ENCODE peak calls at places on chromosome 2, in nine cellular contexts. V is tibial artery, Z is fibroblast of lung, D is uterus, L is adrenal gland, Y is stomach, H is body of pancreas, G is PC-9, Q is IMR-90. E is an unnamed sample.

GRCh38 chr2:16104345-16105177 is 164.2 kb downstream of the MYCN start:
- DNase-seq in G (no peak), V (no peak), Q (no peak), Y (no peak), D (no peak), L (no peak), Z (no peak), H (no peak), E (peak; percentile 24)

GRCh38 chr2:187390891-187391290 is 57.2 kb downstream of the CALCRL start:
- DNase-seq in D (no peak), Y (no peak), Q (peak; percentile 87), L (no peak), H (no peak), V (no peak), G (peak; percentile 1), Z (peak; percentile 91), E (no peak)

GRCh38 chr2:2762898-2763287 is 431.8 kb upstream of the MYT1L start:
- DNase-seq in V (no peak), D (no peak), Y (no peak), G (no peak), Z (no peak), H (no peak), Q (no peak), L (no peak), E (no peak)

GRCh38 chr2:31359229-31359628 is 55.3 kb downstream of the XDH start:
- DNase-seq in L (no peak), Z (no peak), D (no peak), V (no peak), Q (no peak), G (no peak), H (no peak), Y (no peak), E (no peak)

GRCh38 chr2:171521361-171522056 is 765 bp upstream of the CYBRD1 start:
- DNase-seq in D (no peak), V (no peak), Z (no peak), G (no peak), Y (no peak), H (no peak), L (no peak), Q (no peak), E (no peak)

GRCh38 chr2:37232131-37232933 is 874 bp downstream of the NDUFAF7 start:
- DNase-seq in Q (peak; percentile 27), Y (no peak), D (no peak), L (peak; percentile 62), V (peak; percentile 64), H (peak; percentile 15), Z (peak; percentile 76), G (no peak), E (no peak)

GRCh38 chr2:28414583-28414982 is 21.9 kb downstream of the FOSL2 start:
- DNase-seq in Y (no peak), V (no peak), Q (no peak), D (no peak), Z (no peak), G (no peak), H (no peak), L (peak; percentile 36), E (no peak)

GRCh38 chr2:121247534-121247933 is 37.5 kb downstream of the TFCP2L1 start:
- DNase-seq in H (no peak), Q (no peak), Y (no peak), G (no peak), D (no peak), Z (no peak), V (no peak), L (no peak), E (no peak)

GRCh38 chr2:69521747-69522146 is 84.5 kb upstream of the NFU1 start:
- DNase-seq in Z (no peak), H (no peak), L (no peak), Y (no peak), G (no peak), Q (no peak), D (no peak), V (no peak), E (no peak)

GRCh38 chr2:69524799-69525198 is 87.6 kb upstream of the NFU1 start:
- DNase-seq in Q (no peak), H (no peak), V (no peak), Y (no peak), G (no peak), D (no peak), L (no peak), Z (no peak), E (peak; percentile 84)

GRCh38 chr2:69531186-69531585 is 94.0 kb upstream of the NFU1 start:
- DNase-seq in Q (no peak), Z (no peak), H (no peak), L (no peak), D (no peak), Y (no peak), G (no peak), V (no peak), E (no peak)

GRCh38 chr2:69525261-69525660 is 88.0 kb upstream of the NFU1 start:
- DNase-seq in Z (peak; percentile 78), V (no peak), L (no peak), Y (no peak), G (no peak), Q (peak; percentile 71), H (no peak), D (no peak), E (no peak)
- H3K36me3 ChIP-seq in Z (peaks cover 13% of the 10 kb centered on the region), V (peaks cover 62% of the 10 kb centered on the region), L (no peaks in the 10 kb centered on the region), Y (peaks cover 100% of the 10 kb centered on the region), G (peaks cover 44% of the 10 kb centered on the region), Q (peaks cover 44% of the 10 kb centered on the region), H (peaks cover 5% of the 10 kb centered on the region), D (no peaks in the 10 kb centered on the region), E (no peaks in the 10 kb centered on the region)

GRCh38 chr2:196130039-196130825 is 41.1 kb downstream of the STK17B start:
- DNase-seq in V (no peak), Z (no peak), D (no peak), G (no peak), H (no peak), Q (no peak), L (no peak), Y (no peak), E (no peak)

GRCh38 chr2:196131949-196132925 is 39.1 kb downstream of the STK17B start:
- DNase-seq in G (no peak), V (no peak), H (no peak), L (no peak), Q (peak; percentile 25), Y (no peak), Z (peak; percentile 43), D (no peak), E (no peak)

GRCh38 chr2:196136151-196136550 is 35.2 kb downstream of the STK17B start:
- DNase-seq in Q (no peak), G (no peak), D (no peak), V (no peak), L (no peak), H (no peak), Y (no peak), Z (peak; percentile 37), E (no peak)

GRCh38 chr2:196128749-196129148 is 42.6 kb downstream of the STK17B start:
- DNase-seq in L (no peak), G (no peak), D (no peak), V (no peak), H (no peak), Y (no peak), Q (no peak), Z (no peak), E (no peak)

DNA sequence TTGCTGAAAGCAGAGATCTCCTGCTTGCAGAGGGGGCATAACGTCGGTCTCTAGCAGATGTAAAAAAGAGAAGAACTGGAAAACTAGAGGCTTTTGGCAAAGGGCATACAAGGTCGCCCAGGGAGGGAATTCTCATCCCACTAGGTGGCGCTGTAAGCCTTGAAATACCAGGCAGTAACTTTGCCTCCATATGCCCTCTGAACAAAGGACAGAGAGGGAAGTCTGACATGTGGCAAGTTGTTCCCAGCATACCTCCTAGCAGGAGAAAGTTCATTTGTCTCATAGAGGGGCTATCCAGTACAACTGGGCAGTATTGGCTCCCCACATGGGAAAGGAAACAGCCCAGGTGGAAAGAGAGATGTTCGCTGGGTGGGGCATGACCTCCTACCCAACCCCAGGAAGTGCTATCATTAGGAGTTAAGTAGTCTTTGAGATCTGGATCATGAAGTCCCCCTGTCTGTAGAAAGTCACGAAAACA is 40.0 kb downstream of the STK17B start:
- DNase-seq in L (peak; percentile 24), H (no peak), G (peak; percentile 25), V (no peak), Y (peak; percentile 48), Q (peak; percentile 44), Z (peak; percentile 25), D (no peak), E (peak; percentile 88)
- H3K9me3 ChIP-seq in L (no peaks in the 10 kb centered on the region), H (peaks cover 44% of the 10 kb centered on the region), G (peaks cover 4% of the 10 kb centered on the region), V (no peaks in the 10 kb centered on the region), Y (peaks cover 34% of the 10 kb centered on the region), Q (peaks cover 34% of the 10 kb centered on the region), Z (no peaks in the 10 kb centered on the region), D (peaks cover 28% of the 10 kb centered on the region), E (no peaks in the 10 kb centered on the region)

GRCh38 chr2:235054497-235054896 is 102.7 kb downstream of the SH3BP4 start:
- DNase-seq in Y (peak; percentile 16), H (no peak), D (no peak), L (no peak), G (no peak), Z (peak; percentile 42), V (no peak), Q (no peak), E (no peak)

GRCh38 chr2:235056768-235057167 is 105.0 kb downstream of the SH3BP4 start:
- DNase-seq in Q (no peak), Z (no peak), H (no peak), L (no peak), V (no peak), G (no peak), D (no peak), Y (no peak), E (no peak)

GRCh38 chr2:235054919-235055318 is 103.1 kb downstream of the SH3BP4 start:
- DNase-seq in H (no peak), V (no peak), Y (no peak), Z (no peak), G (no peak), D (no peak), Q (no peak), L (no peak), E (no peak)

GRCh38 chr2:235053649-235054048 is 101.8 kb downstream of the SH3BP4 start:
- DNase-seq in V (peak; percentile 27), L (no peak), D (no peak), Z (no peak), H (no peak), Y (no peak), Q (no peak), G (no peak), E (no peak)

DNA sequence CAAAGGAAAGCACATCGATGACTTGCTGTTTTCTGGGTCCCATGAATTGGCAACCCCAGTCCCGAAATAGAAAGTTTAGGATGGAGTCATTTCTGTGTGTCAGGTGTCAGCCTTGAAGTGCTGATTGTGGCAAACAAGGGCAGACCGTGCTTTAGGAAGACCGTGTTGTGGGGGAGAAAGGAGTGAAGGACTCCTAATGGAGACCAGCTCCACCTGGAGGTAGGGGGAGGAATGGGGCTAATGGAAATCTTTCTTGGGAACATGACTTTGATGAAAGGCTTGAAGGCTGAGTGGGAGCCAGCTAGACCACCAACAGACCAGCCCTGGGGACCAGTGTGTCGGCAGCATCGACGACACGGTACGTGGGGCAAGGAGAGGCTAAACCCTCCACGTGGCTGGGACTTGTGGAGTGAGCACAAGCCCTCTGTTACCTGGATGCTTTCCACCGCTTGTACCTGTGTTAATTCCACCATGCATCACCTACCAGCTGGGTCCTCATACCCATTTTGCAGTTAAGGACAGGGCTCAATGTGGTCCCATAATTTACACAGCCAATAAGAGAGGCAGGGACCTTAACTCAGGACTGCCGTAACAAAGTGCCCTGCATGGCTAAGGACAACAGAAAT is 104.2 kb downstream of the SH3BP4 start:
- DNase-seq in V (no peak), G (peak; percentile 42), Z (no peak), H (peak; percentile 62), D (no peak), Y (peak; percentile 46), Q (no peak), L (peak; percentile 62), E (no peak)
- H3K36me3 ChIP-seq in V (peaks cover 12% of the 10 kb centered on the region), G (peaks cover 55% of the 10 kb centered on the region), Z (peaks cover 26% of the 10 kb centered on the region), H (no peaks in the 10 kb centered on the region), D (no peaks in the 10 kb centered on the region), Y (peaks cover 43% of the 10 kb centered on the region), Q (peaks cover 46% of the 10 kb centered on the region), L (no peaks in the 10 kb centered on the region), E (peaks cover 28% of the 10 kb centered on the region)

DNA sequence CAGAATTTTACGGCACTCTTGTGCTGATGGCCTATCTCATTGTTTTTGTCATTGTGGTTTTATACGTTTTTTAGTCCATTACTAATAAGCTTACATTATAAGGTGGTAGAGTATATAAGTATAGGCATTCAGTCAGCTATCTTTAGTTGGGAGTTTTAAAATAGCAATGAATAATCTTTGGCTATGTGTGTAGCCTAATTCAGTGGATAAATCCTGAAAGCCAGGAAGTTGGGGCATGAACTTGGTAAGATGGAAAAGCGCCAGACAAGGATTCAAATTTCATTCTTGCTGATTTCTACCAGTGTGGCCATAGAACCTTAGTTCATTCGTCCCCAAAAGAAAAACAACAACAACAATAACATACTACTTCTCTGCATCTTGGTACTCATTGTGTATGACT is 31.2 kb downstream of the EPC2 start:
- DNase-seq in H (no peak), D (no peak), G (no peak), Q (peak; percentile 54), Y (no peak), Z (peak; percentile 47), V (no peak), L (no peak), E (no peak)
- H3K9me3 ChIP-seq in H (no peaks in the 10 kb centered on the region), D (no peaks in the 10 kb centered on the region), G (no peaks in the 10 kb centered on the region), Q (no peaks in the 10 kb centered on the region), Y (no peaks in the 10 kb centered on the region), Z (no peaks in the 10 kb centered on the region), V (no peaks in the 10 kb centered on the region), L (no peaks in the 10 kb centered on the region), E (no peaks in the 10 kb centered on the region)

E was measured in HAP-1.